ENCODE peak calls at places on chromosomes 3 and 15, in nine cellular contexts. N is GM13977; S is GM23338; P is RWPE2; J is A549; K is esophagus squamous epithelium; R is CD8-positive, alpha-beta T cell; W is foreskin fibroblast; Q is neural crest cell. A is an unnamed sample.

GRCh38 chr15:58161436-58161835 is 23.3 kb downstream of the AQP9 start:
- DNase-seq in J (no peak), R (no peak), P (no peak), S (no peak), Q (no peak), N (no peak), W (no peak), K (no peak), A (no peak)

GRCh38 chr3:16028604-16029003 is 145.9 kb upstream of the GALNT15 start:
- DNase-seq in Q (no peak), P (no peak), J (no peak), W (peak), N (no peak), S (no peak), R (no peak), K (no peak), A (no peak)

GRCh38 chr15:43187544-43188155 is 2.4 kb downstream of the CCNDBP1 start:
- DNase-seq in P (no peak), K (no peak), Q (no peak), J (peak), R (no peak), S (peak), W (peak), N (peak), A (no peak)

GRCh38 chr3:100149130-100149529 is 34.8 kb upstream of the FILIP1L start:
- DNase-seq in J (no peak), N (no peak), P (no peak), K (no peak), S (no peak), W (no peak), R (no peak), Q (no peak), A (no peak)

GRCh38 chr3:21919383-21919782 is 168.4 kb upstream of the ZNF385D start:
- DNase-seq in K (no peak), R (no peak), N (no peak), Q (no peak), P (no peak), J (no peak), S (no peak), W (no peak), A (no peak)

GRCh38 chr15:67880651-67881182 is 40.9 kb upstream of the RNU6-1 start:
- DNase-seq in S (no peak), K (no peak), W (no peak), R (no peak), Q (no peak), J (no peak), P (no peak), N (no peak), A (no peak)

GRCh38 chr3:113745273-113746068 is 578 bp downstream of the NAA50 start:
- DNase-seq in S (peak), W (peak), Q (peak), N (peak), P (peak), R (peak), J (peak), K (peak), A (peak)

GRCh38 chr3:57709559-57709958 is 16.7 kb upstream of the DENND6A start:
- DNase-seq in Q (no peak), J (no peak), S (no peak), N (no peak), W (no peak), K (no peak), R (no peak), P (no peak), A (no peak)

GRCh38 chr15:81106560-81106959 is 27.5 kb upstream of the CFAP161 start:
- DNase-seq in W (peak), Q (peak), R (no peak), N (peak), P (no peak), J (peak), K (no peak), S (peak), A (peak)

GRCh38 chr3:120894285-120894684 is 13.7 kb upstream of the STXBP5L start:
- DNase-seq in K (no peak), R (no peak), J (no peak), Q (no peak), P (no peak), S (no peak), N (no peak), W (no peak), A (no peak)

GRCh38 chr15:96338772-96339661 is 8.5 kb downstream of the NR2F2 start:
- DNase-seq in P (no peak), W (no peak), R (no peak), J (no peak), Q (no peak), K (no peak), S (peak), N (no peak), A (no peak)

GRCh38 chr3:179421500-179421899 is 29.8 kb downstream of the GNB4 start:
- DNase-seq in Q (no peak), N (no peak), K (no peak), J (no peak), W (peak), S (peak), P (no peak), R (no peak), A (no peak)
- TF ChIP-seq CTCF in Q (peak), N (peak), K (no peak), J (peak), W (peak), S (peak), P (peak), R (no peak), A (no peak)

DNA sequence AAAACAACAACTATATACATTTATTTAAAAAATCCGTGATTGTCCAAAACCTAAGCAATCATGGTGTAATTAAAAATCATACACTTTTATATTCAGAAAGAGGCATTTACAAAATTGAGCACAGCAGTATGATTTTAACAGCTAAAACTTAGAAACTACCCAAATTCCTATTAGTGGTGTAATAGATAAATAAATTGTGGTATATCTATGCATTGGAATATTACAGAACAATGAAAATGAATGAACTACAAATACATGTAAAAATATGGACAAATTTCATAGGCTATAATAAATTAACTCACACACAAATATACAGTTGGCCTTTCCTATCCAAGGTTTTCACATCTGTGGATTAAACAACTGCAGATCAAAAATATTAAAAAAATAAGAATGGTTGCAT is 700.5 kb upstream of the ARPP21 start:
- DNase-seq in W (no peak), Q (no peak), S (no peak), N (no peak), R (no peak), J (no peak), K (no peak), P (no peak), A (no peak)
- TF ChIP-seq CTCF in W (no peak), Q (no peak), S (no peak), N (no peak), R (no peak), J (no peak), K (no peak), P (no peak), A (no peak)

GRCh38 chr3:169344465-169344864 is 319.0 kb downstream of the MECOM start:
- DNase-seq in J (no peak), S (no peak), K (no peak), R (no peak), W (no peak), N (no peak), Q (no peak), P (no peak), A (no peak)

GRCh38 chr3:169340055-169340454 is 323.5 kb downstream of the MECOM start:
- DNase-seq in N (no peak), W (no peak), S (no peak), K (no peak), R (no peak), Q (no peak), P (no peak), J (no peak), A (no peak)

GRCh38 chr3:169345662-169346331 is 317.7 kb downstream of the MECOM start:
- DNase-seq in N (no peak), W (no peak), P (no peak), S (no peak), K (no peak), J (no peak), Q (no peak), R (no peak), A (no peak)

GRCh38 chr3:169339386-169339785 is 324.1 kb downstream of the MECOM start:
- DNase-seq in P (no peak), J (no peak), R (no peak), W (no peak), K (no peak), S (no peak), N (no peak), Q (no peak), A (no peak)

DNA sequence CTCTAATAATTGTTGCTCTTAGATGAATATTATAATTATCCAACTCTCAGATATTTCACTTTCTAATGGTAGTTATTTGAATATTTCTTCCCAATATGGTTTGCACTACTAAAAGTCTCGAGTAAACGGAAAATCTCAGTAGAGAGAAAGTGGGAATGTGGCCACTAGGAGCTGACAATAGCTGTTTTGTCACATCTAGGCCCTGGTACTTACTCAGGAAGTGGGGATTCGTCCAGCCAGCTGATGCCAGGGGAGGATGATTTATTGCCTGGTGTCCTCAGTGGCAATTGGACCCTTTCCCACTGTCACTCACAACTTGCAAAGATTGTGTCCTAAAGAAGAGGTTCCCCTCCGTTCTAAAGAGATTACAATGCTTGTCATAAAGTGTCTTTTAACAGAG is 320.9 kb downstream of the MECOM start:
- DNase-seq in W (no peak), Q (no peak), P (no peak), N (no peak), J (no peak), R (no peak), K (no peak), S (peak), A (no peak)
- TF ChIP-seq CTCF in W (no peak), Q (no peak), P (no peak), N (no peak), J (no peak), R (no peak), K (no peak), S (peak), A (no peak)

GRCh38 chr3:170907519-170908234 is 760 bp downstream of the EIF5A2 start:
- DNase-seq in S (no peak), K (no peak), P (no peak), N (no peak), R (no peak), Q (peak), J (peak), W (peak), A (peak)

GRCh38 chr3:170909129-170909903 is 879 bp upstream of the EIF5A2 start:
- DNase-seq in R (no peak), J (peak), Q (no peak), S (no peak), N (no peak), K (no peak), W (peak), P (no peak), A (no peak)

GRCh38 chr3:170910542-170910941 is 2.1 kb upstream of the EIF5A2 start:
- DNase-seq in J (no peak), K (no peak), S (no peak), W (peak), P (no peak), Q (no peak), N (no peak), R (no peak), A (no peak)

GRCh38 chr3:170911051-170911450 is 2.6 kb upstream of the EIF5A2 start:
- DNase-seq in W (no peak), S (no peak), Q (no peak), K (no peak), P (no peak), R (no peak), J (no peak), N (no peak), A (no peak)

GRCh38 chr3:170908235-170909116 is at the start of gene EIF5A2:
- DNase-seq in W (peak), R (peak), P (peak), K (peak), Q (peak), S (peak), N (peak), J (peak), A (peak)
- TF ChIP-seq CTCF in W (no peak), R (no peak), P (no peak), K (no peak), Q (no peak), S (no peak), N (no peak), J (no peak), A (no peak)

GRCh38 chr3:196547067-196547466 is 21.3 kb downstream of the WDR53 start:
- DNase-seq in P (no peak), R (no peak), N (no peak), K (no peak), W (no peak), S (no peak), Q (no peak), J (no peak), A (no peak)
- TF ChIP-seq CTCF in P (no peak), R (no peak), N (no peak), K (no peak), W (no peak), S (no peak), Q (no peak), J (no peak), A (no peak)

DNA sequence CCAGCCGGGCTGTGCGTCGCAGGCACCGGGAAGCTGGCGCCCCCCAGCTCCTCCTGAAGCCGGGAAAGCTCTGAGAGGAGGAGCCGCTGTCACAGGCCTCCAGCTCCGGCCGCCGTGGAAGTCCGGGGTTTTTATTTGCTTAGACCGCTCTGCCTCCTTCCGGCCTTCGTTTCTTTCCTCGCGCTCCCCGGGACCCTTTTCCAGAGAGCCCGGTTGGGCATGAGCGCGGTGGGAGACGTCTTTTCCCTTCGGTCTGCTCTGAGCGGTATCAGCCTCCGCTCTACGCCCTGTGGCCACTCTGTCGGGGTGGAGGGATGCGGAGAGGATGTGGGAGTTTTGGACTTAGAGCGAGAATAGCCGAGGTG is 559 bp downstream of the SENP5 start:
- DNase-seq in J (peak), N (peak), P (peak), S (peak), R (no peak), Q (peak), W (peak), K (no peak), A (peak)
- TF ChIP-seq CTCF in J (no peak), N (no peak), P (peak), S (no peak), R (no peak), Q (no peak), W (no peak), K (no peak), A (no peak)

DNA sequence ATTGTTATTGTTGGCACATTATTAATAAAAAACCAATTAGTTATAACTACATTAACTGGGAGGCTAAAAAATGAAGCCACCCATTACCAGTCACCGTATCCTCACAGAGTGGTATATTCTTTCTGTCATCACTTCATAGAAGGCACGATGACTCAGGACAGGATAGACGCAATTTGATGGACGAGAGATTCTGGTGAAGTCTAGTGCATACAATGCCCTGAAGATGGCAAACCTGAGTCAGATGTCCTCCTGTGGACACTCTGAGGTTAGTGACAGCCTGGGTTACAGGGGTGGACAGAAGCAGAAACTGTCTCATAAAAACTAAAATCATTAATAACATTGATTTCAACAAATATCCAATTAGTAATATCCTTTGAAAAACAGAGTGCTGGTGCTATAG is 150.3 kb downstream of the SLC9A9 start:
- DNase-seq in R (no peak), Q (no peak), N (no peak), K (no peak), W (no peak), S (no peak), J (no peak), P (no peak), A (no peak)
- TF ChIP-seq CTCF in R (no peak), Q (no peak), N (no peak), K (no peak), W (no peak), S (no peak), J (no peak), P (no peak), A (no peak)

DNA sequence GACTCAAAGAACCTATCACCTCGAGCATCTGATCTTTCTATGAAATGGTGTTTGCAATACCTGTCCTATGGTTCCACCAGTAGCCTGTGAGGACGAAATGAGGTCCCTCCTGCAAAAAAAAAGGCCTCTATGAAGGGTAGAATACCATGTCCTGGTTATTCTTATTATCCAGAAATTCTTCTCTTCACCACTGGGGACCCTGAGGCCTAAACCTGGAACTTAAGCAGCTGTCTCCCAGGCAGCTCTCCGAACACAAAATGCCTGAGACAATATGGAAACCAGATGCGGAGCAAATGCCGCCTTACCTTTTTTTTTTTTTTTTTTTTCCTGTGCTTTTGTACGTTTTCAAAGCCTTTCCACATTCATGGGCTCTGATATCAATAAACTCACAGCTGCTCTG is 62.1 kb upstream of the WNT5A start:
- DNase-seq in N (no peak), W (peak), P (no peak), R (no peak), S (no peak), J (no peak), K (no peak), Q (no peak), A (no peak)
- TF ChIP-seq CTCF in N (no peak), W (peak), P (no peak), R (no peak), S (peak), J (no peak), K (no peak), Q (peak), A (no peak)